ENCODE peak calls at places on chromosomes 4 and X, in six cellular contexts. One of them, this sample, is unnamed.

GRCh38 chr4:180377741-180378140 is 1865.5 kb upstream of the TENM3 start:
- DNase-seq in cardiac muscle cell: no peak
- DNase-seq in SK-MEL-5: no peak
- DNase-seq in T-cell: no peak
- DNase-seq in HEK293T: no peak
- DNase-seq in endothelial cell: no peak
- DNase-seq in this sample: no peak

GRCh38 chr4:163988921-163989320 is 494.4 kb downstream of the TMA16 start:
- DNase-seq in cardiac muscle cell: no peak
- DNase-seq in SK-MEL-5: no peak
- DNase-seq in T-cell: no peak
- DNase-seq in HEK293T: no peak
- DNase-seq in endothelial cell: no peak
- DNase-seq in this sample: no peak

GRCh38 chr4:47238697-47239096 is 207.3 kb downstream of the GABRB1 start:
- DNase-seq in cardiac muscle cell: no peak
- DNase-seq in SK-MEL-5: no peak
- DNase-seq in T-cell: no peak
- DNase-seq in HEK293T: no peak
- DNase-seq in endothelial cell: no peak
- DNase-seq in this sample: no peak

GRCh38 chr4:41178372-41179085 is 35.8 kb downstream of the APBB2 start:
- DNase-seq in cardiac muscle cell: peak
- DNase-seq in SK-MEL-5: no peak
- DNase-seq in T-cell: no peak
- DNase-seq in HEK293T: no peak
- DNase-seq in endothelial cell: no peak
- DNase-seq in this sample: no peak

GRCh38 chrX:67693928-67694327 is 150.1 kb downstream of the AR start:
- DNase-seq in cardiac muscle cell: peak
- DNase-seq in SK-MEL-5: no peak
- DNase-seq in T-cell: no peak
- DNase-seq in HEK293T: no peak
- DNase-seq in endothelial cell: no peak
- DNase-seq in this sample: no peak

GRCh38 chr4:2860391-2861348 is 17.0 kb downstream of the ADD1 start:
- DNase-seq in cardiac muscle cell: peak
- DNase-seq in SK-MEL-5: no peak
- DNase-seq in T-cell: no peak
- DNase-seq in HEK293T: no peak
- DNase-seq in endothelial cell: no peak
- DNase-seq in this sample: no peak

GRCh38 chrX:1500701-1501624 is 36.0 kb downstream of the P2RY8 start:
- DNase-seq in cardiac muscle cell: no peak
- DNase-seq in SK-MEL-5: no peak
- DNase-seq in T-cell: no peak
- DNase-seq in HEK293T: no peak
- DNase-seq in endothelial cell: no peak
- DNase-seq in this sample: peak

GRCh38 chr4:80471701-80472100 is 136.2 kb downstream of the CFAP299 start:
- DNase-seq in cardiac muscle cell: peak
- DNase-seq in SK-MEL-5: no peak
- DNase-seq in T-cell: no peak
- DNase-seq in HEK293T: peak
- DNase-seq in endothelial cell: no peak
- DNase-seq in this sample: no peak

GRCh38 chr4:8220661-8221446 is 21.8 kb downstream of the SH3TC1 start:
- DNase-seq in cardiac muscle cell: no peak
- DNase-seq in SK-MEL-5: no peak
- DNase-seq in T-cell: no peak
- DNase-seq in HEK293T: no peak
- DNase-seq in endothelial cell: no peak
- DNase-seq in this sample: no peak

GRCh38 chrX:119502727-119503483 is 34.7 kb downstream of the SLC25A5 start:
- DNase-seq in cardiac muscle cell: peak
- DNase-seq in SK-MEL-5: peak
- DNase-seq in T-cell: no peak
- DNase-seq in HEK293T: no peak
- DNase-seq in endothelial cell: no peak
- DNase-seq in this sample: peak

GRCh38 chr4:124936427-124936826 is 223.9 kb upstream of the ANKRD50 start:
- DNase-seq in cardiac muscle cell: peak
- DNase-seq in SK-MEL-5: no peak
- DNase-seq in T-cell: no peak
- DNase-seq in HEK293T: peak
- DNase-seq in endothelial cell: no peak
- DNase-seq in this sample: no peak

This sample was measured in central memory CD4-positive, alpha-beta T cell.